ENCODE peak calls at places on chromosomes 6 and 20, in eight cellular contexts. W is HFFc6, I is IMR-90, S is A549, G is GM13977, C is neural crest cell, B is GM12865, O is cardiac fibroblast. T is an unnamed sample.

GRCh38 chr6:24225838-24226237 is 99.8 kb downstream of the NRSN1 start:
- DNase-seq in W (no peak), I (no peak), S (no peak), G (no peak), C (no peak), B (no peak), O (no peak), T (no peak)

GRCh38 chr6:40074292-40075050 is 140.2 kb upstream of the MOCS1 start:
- DNase-seq in W (no peak), I (no peak), S (no peak), G (no peak), C (no peak), B (no peak), O (no peak), T (no peak)

GRCh38 chr20:19048898-19049889 is 163.2 kb upstream of the SLC24A3 start:
- DNase-seq in W (no peak), I (no peak), S (no peak), G (no peak), C (no peak), B (no peak), O (no peak), T (no peak)

GRCh38 chr20:17806739-17807441 is 107.1 kb downstream of the BANF2 start:
- DNase-seq in W (peak; percentile 36), I (peak; percentile 78), S (no peak), G (no peak), C (no peak), B (no peak), O (peak; percentile 75), T (peak; percentile 10)

GRCh38 chr6:52392944-52393343 is 27.2 kb upstream of the EFHC1 start:
- DNase-seq in W (peak; percentile 82), I (peak; percentile 82), S (no peak), G (no peak), C (no peak), B (no peak), O (peak; percentile 84), T (peak; percentile 50)

GRCh38 chr6:112936476-112936875 is 589.3 kb downstream of the RFPL4B start:
- DNase-seq in W (no peak), I (peak; percentile 72), S (no peak), G (no peak), C (no peak), B (no peak), O (peak; percentile 81), T (peak; percentile 61)

GRCh38 chr6:70857387-70858077 is 99.3 kb downstream of the B3GAT2 start:
- DNase-seq in W (no peak), I (no peak), S (no peak), G (peak; percentile 55), C (no peak), B (peak; percentile 66), O (no peak), T (no peak)

GRCh38 chr20:63809856-63810255 is 21.2 kb downstream of the ZBTB46 start:
- DNase-seq in W (no peak), I (no peak), S (no peak), G (no peak), C (no peak), B (no peak), O (no peak), T (no peak)

GRCh38 chr20:21027569-21027968 is 78.6 kb downstream of the LINC00237 start:
- DNase-seq in W (peak; percentile 4), I (no peak), S (peak; percentile 53), G (no peak), C (peak; percentile 27), B (no peak), O (peak; percentile 1), T (peak; percentile 22)

GRCh38 chr20:33769032-33769431 is 37.2 kb downstream of the ZNF341 start:
- DNase-seq in W (no peak), I (no peak), S (no peak), G (no peak), C (no peak), B (no peak), O (no peak), T (no peak)

GRCh38 chr6:138814179-138814834 is 18.4 kb downstream of the ECT2L start:
- DNase-seq in W (no peak), I (no peak), S (no peak), G (no peak), C (no peak), B (no peak), O (no peak), T (no peak)

GRCh38 chr6:87375315-87375714 is 30.7 kb downstream of the C6orf163 start:
- DNase-seq in W (no peak), I (no peak), S (no peak), G (no peak), C (no peak), B (no peak), O (no peak), T (no peak)

GRCh38 chr6:92510137-92510536 is 909.2 kb downstream of the EPHA7 start:
- DNase-seq in W (no peak), I (no peak), S (no peak), G (no peak), C (no peak), B (no peak), O (no peak), T (no peak)

DNA sequence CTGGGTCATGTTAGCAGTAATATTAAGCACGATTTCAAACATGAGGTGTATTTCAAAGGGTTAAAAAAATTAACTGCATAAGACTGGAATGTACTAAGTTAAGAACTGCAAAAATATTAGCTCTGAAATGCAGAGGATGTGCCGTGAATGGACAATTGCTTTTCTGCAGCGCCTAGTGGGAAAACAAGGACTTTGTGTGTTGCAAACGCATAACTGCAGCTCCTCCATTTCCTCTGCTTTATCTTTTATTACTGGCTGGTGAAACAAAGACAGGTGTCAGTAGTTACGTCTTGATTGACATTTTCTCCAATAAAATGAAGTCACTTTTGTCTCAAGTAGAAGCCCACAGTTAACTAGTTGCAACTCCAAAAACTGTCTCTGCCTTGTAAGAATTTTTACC is 1.7 kb downstream of the PDE7B start:
- DNase-seq in W (no peak), I (peak; percentile 41), S (no peak), G (no peak), C (no peak), B (no peak), O (peak; percentile 58), T (no peak)
- TF ChIP-seq CTCF in W (no peak), I (no peak), S (no peak), G (no peak), C (no peak), B (no peak), O (peak; percentile 19), T (peak; percentile 20)

GRCh38 chr6:16239090-16239797 is 857 bp downstream of the GMPR start:
- DNase-seq in W (no peak), I (peak; percentile 44), S (no peak), G (peak; percentile 43), C (no peak), B (no peak), O (no peak), T (peak; percentile 47)
- TF ChIP-seq CTCF in W (peak; percentile 38), I (peak; percentile 27), S (no peak), G (no peak), C (no peak), B (no peak), O (peak; percentile 11), T (peak; percentile 22)

GRCh38 chr20:59157064-59157463 is 6.6 kb upstream of the ZNF831 start:
- DNase-seq in W (no peak), I (no peak), S (no peak), G (no peak), C (no peak), B (no peak), O (no peak), T (no peak)

GRCh38 chr20:59158673-59159072 is 4.9 kb upstream of the ZNF831 start:
- DNase-seq in W (no peak), I (no peak), S (no peak), G (no peak), C (no peak), B (no peak), O (no peak), T (no peak)

GRCh38 chr20:59157961-59158541 is 5.6 kb upstream of the ZNF831 start:
- DNase-seq in W (no peak), I (no peak), S (no peak), G (no peak), C (no peak), B (no peak), O (no peak), T (no peak)

GRCh38 chr20:59159822-59160740 is 3.5 kb upstream of the ZNF831 start:
- DNase-seq in W (no peak), I (no peak), S (no peak), G (no peak), C (no peak), B (no peak), O (no peak), T (peak; percentile 17)

GRCh38 chr20:59159091-59159821 is 4.4 kb upstream of the ZNF831 start:
- DNase-seq in W (no peak), I (no peak), S (no peak), G (no peak), C (no peak), B (no peak), O (no peak), T (peak; percentile 13)
- TF ChIP-seq CTCF in W (no peak), I (no peak), S (no peak), G (no peak), C (no peak), B (no peak), O (no peak), T (no peak)

GRCh38 chr6:157982580-157983438 is 1.1 kb downstream of the SYNJ2 start:
- DNase-seq in W (peak; percentile 48), I (peak; percentile 54), S (peak; percentile 54), G (no peak), C (no peak), B (peak; percentile 35), O (peak; percentile 59), T (peak; percentile 25)
- TF ChIP-seq CTCF in W (peak; percentile 77), I (peak; percentile 31), S (peak; percentile 32), G (peak; percentile 4), C (peak; percentile 44), B (peak; percentile 21), O (peak; percentile 55), T (peak; percentile 52)

DNA sequence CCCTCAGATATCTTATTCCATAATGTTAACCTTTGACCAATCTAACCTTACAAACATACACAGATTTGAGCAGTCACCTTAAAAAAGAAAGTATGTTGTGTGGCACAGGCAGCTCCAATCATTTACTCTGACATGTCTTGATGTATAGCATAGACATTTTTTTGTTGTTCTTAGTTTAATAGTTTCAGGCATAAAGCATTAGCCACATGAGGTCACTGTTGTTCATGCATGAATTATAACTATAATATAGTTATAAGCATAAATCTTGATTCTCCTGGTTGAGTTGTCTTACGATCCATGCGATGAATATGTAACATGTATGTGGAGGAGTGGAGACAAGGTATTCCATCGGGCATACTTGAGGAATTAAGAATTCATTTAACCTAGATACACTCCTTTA is 26.1 kb upstream of the NKAIN2 start:
- DNase-seq in W (no peak), I (peak; percentile 1), S (no peak), G (no peak), C (no peak), B (no peak), O (peak; percentile 10), T (no peak)
- TF ChIP-seq CTCF in W (no peak), I (peak; percentile 25), S (no peak), G (peak; percentile 29), C (no peak), B (no peak), O (no peak), T (peak; percentile 32)

DNA sequence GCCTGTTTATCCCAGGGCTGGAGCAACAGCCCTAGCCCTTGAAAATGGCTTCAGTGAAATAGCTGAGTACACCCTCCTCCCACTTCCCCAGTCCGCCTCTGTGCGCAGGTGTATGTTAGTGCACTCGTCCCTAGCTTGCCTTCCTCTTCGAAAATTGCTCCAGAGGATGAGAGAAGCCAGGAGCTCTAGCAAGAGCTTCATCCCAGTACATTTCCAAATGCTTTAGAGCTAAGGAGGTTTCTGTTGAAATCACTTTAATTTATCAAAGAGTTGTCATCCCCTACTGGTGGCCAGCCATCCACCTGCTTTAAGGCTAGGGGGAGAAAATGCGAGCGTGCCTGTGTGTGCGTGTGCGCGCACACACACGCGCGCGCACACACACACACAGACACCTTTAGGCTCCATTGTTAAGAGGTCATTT is 5.4 kb upstream of the POU3F2 start:
- DNase-seq in W (no peak), I (no peak), S (no peak), G (no peak), C (no peak), B (no peak), O (no peak), T (no peak)
- TF ChIP-seq CTCF in W (no peak), I (no peak), S (no peak), G (no peak), C (peak; percentile 37), B (no peak), O (no peak), T (no peak)